ENCODE peak calls at places on chromosomes 12 and 14, in five cellular contexts. K, I, O, J and G are unnamed samples.

GRCh38 chr12:1668833-1669543 is 21.9 kb upstream of the ADIPOR2 start:
- DNase-seq in I (peak; percentile 75), O (no peak), J (no peak), K (no peak), G (no peak)

GRCh38 chr12:66508025-66508424 is 170.9 kb downstream of the GRIP1 start:
- DNase-seq in O (no peak), I (no peak), J (no peak), K (no peak), G (no peak)

GRCh38 chr12:130223767-130224244 is 61.5 kb downstream of the FZD10 start:
- DNase-seq in K (no peak), O (no peak), I (no peak), J (no peak), G (no peak)

GRCh38 chr12:8145754-8146415 is 10.9 kb upstream of the ZNF705A start:
- DNase-seq in I (peak; percentile 55), K (no peak), O (no peak), J (peak; percentile 43), G (no peak)

GRCh38 chr14:99274346-99275221 is 2.6 kb upstream of the BCL11B start:
- DNase-seq in J (peak; percentile 84), K (no peak), I (no peak), O (peak; percentile 75), G (peak; percentile 76)

GRCh38 chr12:111412007-111412829 is 6.5 kb downstream of the SH2B3 start:
- DNase-seq in O (no peak), I (no peak), K (no peak), J (no peak), G (no peak)

GRCh38 chr12:31859232-31859977 is 99.8 kb upstream of the RESF1 start:
- DNase-seq in K (no peak), O (peak; percentile 8), I (no peak), J (no peak), G (no peak)

GRCh38 chr14:104240426-104241157 is 102.2 kb downstream of the KIF26A start:
- DNase-seq in K (no peak), O (peak; percentile 58), I (peak; percentile 20), J (no peak), G (peak; percentile 17)

GRCh38 chr12:111454311-111454710 is 48.6 kb downstream of the SH2B3 start:
- DNase-seq in J (no peak), K (no peak), I (no peak), O (no peak), G (no peak)

GRCh38 chr12:46915861-46916260 is 90.1 kb upstream of the SLC38A4 start:
- DNase-seq in K (no peak), I (no peak), J (no peak), O (no peak), G (no peak)

GRCh38 chr12:76879710-76880025 is 849 bp upstream of the CSRP2 start:
- DNase-seq in I (no peak), O (no peak), K (no peak), J (no peak), G (no peak)

GRCh38 chr12:105077435-105077834 is 6.8 kb downstream of the ALDH1L2 start:
- DNase-seq in O (no peak), I (no peak), J (no peak), K (no peak), G (no peak)

GRCh38 chr14:70856851-70857498 is 47.7 kb upstream of the MAP3K9 start:
- DNase-seq in O (no peak), I (no peak), K (no peak), J (no peak), G (no peak)

GRCh38 chr12:87383705-87384104 is 645.5 kb downstream of the C12orf50 start:
- DNase-seq in J (no peak), O (no peak), I (no peak), K (peak; percentile 63), G (no peak)

GRCh38 chr14:58281969-58282368 is 16.4 kb upstream of the ARID4A start:
- DNase-seq in O (no peak), I (no peak), K (no peak), J (no peak), G (no peak)

GRCh38 chr14:77003960-77004710 is 24.4 kb downstream of the IRF2BPL start:
- DNase-seq in I (no peak), O (no peak), J (no peak), K (peak; percentile 99), G (peak; percentile 69)

GRCh38 chr12:68896881-68897540 is 36.0 kb downstream of the CPM start:
- DNase-seq in I (no peak), K (no peak), J (no peak), O (no peak), G (no peak)

GRCh38 chr12:68901551-68901950 is 31.4 kb downstream of the CPM start:
- DNase-seq in J (no peak), I (no peak), O (no peak), K (no peak), G (no peak)

GRCh38 chr12:68900241-68900640 is 32.7 kb downstream of the CPM start:
- DNase-seq in K (no peak), J (no peak), I (no peak), O (no peak), G (no peak)

GRCh38 chr12:68901145-68901544 is 31.8 kb downstream of the CPM start:
- DNase-seq in J (no peak), I (no peak), K (no peak), O (no peak), G (no peak)

GRCh38 chr12:68899251-68899771 is 33.7 kb downstream of the CPM start:
- DNase-seq in I (peak; percentile 49), K (no peak), J (peak; percentile 54), O (peak; percentile 75), G (no peak)
- TF ChIP-seq CTCF in I (peak; percentile 34), K (peak; percentile 29), J (no peak), O (peak; percentile 55), G (no peak)

GRCh38 chr14:57179273-57179672 is 89.4 kb downstream of the EXOC5 start:
- DNase-seq in I (no peak), K (no peak), O (no peak), J (no peak), G (no peak)

GRCh38 chr14:57182760-57183503 is 85.8 kb downstream of the EXOC5 start:
- DNase-seq in I (no peak), O (no peak), J (no peak), K (peak; percentile 43), G (peak; percentile 43)
- TF ChIP-seq CTCF in I (no peak), O (no peak), J (no peak), K (peak; percentile 70), G (peak; percentile 29)

DNA sequence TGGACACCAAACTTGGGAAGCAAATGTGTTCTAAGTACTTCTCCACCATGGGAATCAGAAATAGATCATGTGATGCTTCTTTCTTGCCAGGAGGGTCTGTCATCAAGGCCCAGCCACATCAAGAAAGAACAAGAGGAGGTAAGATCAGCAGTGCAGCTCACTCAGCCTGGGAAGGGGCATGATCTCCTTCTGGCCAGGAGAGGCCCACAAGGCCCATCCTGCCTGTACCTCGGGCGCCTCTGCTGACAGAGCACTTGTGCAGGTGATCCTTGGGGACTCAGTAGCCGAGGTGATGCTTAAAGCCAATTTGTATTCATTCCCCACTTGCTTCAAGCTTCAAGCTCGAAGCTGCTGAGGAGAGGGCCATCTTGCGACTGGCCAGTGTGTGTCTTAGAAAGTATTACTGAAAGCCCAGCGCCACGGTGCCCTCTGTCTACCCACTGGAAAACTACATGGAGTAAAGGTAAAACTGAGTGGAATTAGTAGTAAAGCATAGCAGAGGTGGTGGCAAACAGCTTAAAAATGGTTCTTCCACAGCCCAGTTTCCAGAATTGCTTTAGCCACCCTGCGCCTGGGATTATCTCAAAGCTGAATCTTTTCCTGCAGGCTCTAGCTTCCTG is 26.2 kb downstream of the RTRAF start:
- DNase-seq in I (no peak), J (no peak), O (no peak), K (no peak), G (peak; percentile 35)
- TF ChIP-seq CTCF in I (peak; percentile 30), J (no peak), O (no peak), K (peak; percentile 39), G (peak; percentile 33)

DNA sequence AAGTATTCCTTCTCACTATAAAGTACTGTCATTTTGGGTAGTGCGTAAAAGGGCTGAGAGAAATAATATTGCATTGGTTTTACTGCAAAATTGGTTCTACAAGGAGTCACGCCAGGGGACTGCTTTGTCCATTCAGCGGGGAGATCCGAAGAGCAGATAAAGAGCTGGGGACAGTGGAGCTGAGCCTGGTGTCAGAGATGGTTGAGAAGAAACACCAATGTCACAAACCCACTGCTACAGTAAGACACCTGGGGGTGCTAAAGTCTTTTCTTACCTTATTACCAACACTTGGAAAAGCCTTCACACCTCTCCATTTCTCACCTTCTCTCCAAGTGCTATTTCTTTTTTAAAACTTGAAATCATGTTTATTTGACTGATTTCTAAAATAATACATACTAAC is 14.1 kb downstream of the IL31 start:
- DNase-seq in O (no peak), I (no peak), J (no peak), K (no peak), G (no peak)
- TF ChIP-seq CTCF in O (no peak), I (no peak), J (no peak), K (no peak), G (peak; percentile 31)